ENCODE peak calls at places on chromosomes 3 and 15, in eight cellular contexts. One of them, this sample, is unnamed.

GRCh38 chr3:195260286-195260905 is 10.6 kb downstream of the XXYLT1 start:
- DNase-seq in AG08395: peak
- DNase-seq in NCI-H510A treated with DMSO at 0.1 percent for 48 hours: peak
- DNase-seq in OCI-LY7: no peak
- DNase-seq in iris pigment epithelial cell: peak
- DNase-seq in omental fat pad: no peak
- DNase-seq in fibroblast of mammary gland: peak
- DNase-seq in left kidney: peak
- DNase-seq in this sample: no peak

GRCh38 chr3:128549283-128550112 is 56.5 kb upstream of the GATA2 start:
- DNase-seq in AG08395: peak
- DNase-seq in NCI-H510A treated with DMSO at 0.1 percent for 48 hours: no peak
- DNase-seq in OCI-LY7: no peak
- DNase-seq in iris pigment epithelial cell: peak
- DNase-seq in omental fat pad: peak
- DNase-seq in fibroblast of mammary gland: peak
- DNase-seq in left kidney: peak
- DNase-seq in this sample: peak

GRCh38 chr15:41794081-41794480 is 19.8 kb downstream of the MAPKBP1 start:
- DNase-seq in AG08395: peak
- DNase-seq in NCI-H510A treated with DMSO at 0.1 percent for 48 hours: no peak
- DNase-seq in OCI-LY7: no peak
- DNase-seq in iris pigment epithelial cell: peak
- DNase-seq in omental fat pad: no peak
- DNase-seq in fibroblast of mammary gland: peak
- DNase-seq in left kidney: no peak
- DNase-seq in this sample: no peak

GRCh38 chr15:62941719-62942118 is 100.8 kb upstream of the TPM1 start:
- DNase-seq in AG08395: no peak
- DNase-seq in NCI-H510A treated with DMSO at 0.1 percent for 48 hours: no peak
- DNase-seq in OCI-LY7: no peak
- DNase-seq in iris pigment epithelial cell: peak
- DNase-seq in omental fat pad: no peak
- DNase-seq in fibroblast of mammary gland: peak
- DNase-seq in left kidney: no peak
- DNase-seq in this sample: peak

GRCh38 chr3:167148121-167148520 is 232.0 kb downstream of the ZBBX start:
- DNase-seq in AG08395: no peak
- DNase-seq in NCI-H510A treated with DMSO at 0.1 percent for 48 hours: no peak
- DNase-seq in OCI-LY7: no peak
- DNase-seq in iris pigment epithelial cell: no peak
- DNase-seq in omental fat pad: no peak
- DNase-seq in fibroblast of mammary gland: peak
- DNase-seq in left kidney: no peak
- DNase-seq in this sample: no peak

GRCh38 chr3:180980612-180981011 is 8.9 kb downstream of the DNAJC19 start:
- DNase-seq in AG08395: no peak
- DNase-seq in NCI-H510A treated with DMSO at 0.1 percent for 48 hours: no peak
- DNase-seq in OCI-LY7: no peak
- DNase-seq in iris pigment epithelial cell: peak
- DNase-seq in omental fat pad: no peak
- DNase-seq in fibroblast of mammary gland: peak
- DNase-seq in left kidney: no peak
- DNase-seq in this sample: no peak

GRCh38 chr3:133943639-133944131 is 48.0 kb upstream of the RAB6B start:
- DNase-seq in AG08395: peak
- DNase-seq in NCI-H510A treated with DMSO at 0.1 percent for 48 hours: no peak
- DNase-seq in OCI-LY7: no peak
- DNase-seq in iris pigment epithelial cell: peak
- DNase-seq in omental fat pad: no peak
- DNase-seq in fibroblast of mammary gland: peak
- DNase-seq in left kidney: no peak
- DNase-seq in this sample: no peak

GRCh38 chr3:36796896-36797295 is 32.5 kb upstream of the DCLK3 start:
- DNase-seq in AG08395: peak
- DNase-seq in NCI-H510A treated with DMSO at 0.1 percent for 48 hours: no peak
- DNase-seq in OCI-LY7: no peak
- DNase-seq in iris pigment epithelial cell: peak
- DNase-seq in omental fat pad: no peak
- DNase-seq in fibroblast of mammary gland: peak
- DNase-seq in left kidney: no peak
- DNase-seq in this sample: no peak

GRCh38 chr3:4977001-4977888 is 2.0 kb upstream of the BHLHE40 start:
- DNase-seq in AG08395: peak
- DNase-seq in NCI-H510A treated with DMSO at 0.1 percent for 48 hours: no peak
- DNase-seq in OCI-LY7: no peak
- DNase-seq in iris pigment epithelial cell: peak
- DNase-seq in omental fat pad: no peak
- DNase-seq in fibroblast of mammary gland: peak
- DNase-seq in left kidney: peak
- DNase-seq in this sample: peak

GRCh38 chr3:180433172-180433571 is 168.8 kb upstream of the TTC14 start:
- DNase-seq in AG08395: no peak
- DNase-seq in NCI-H510A treated with DMSO at 0.1 percent for 48 hours: no peak
- DNase-seq in OCI-LY7: no peak
- DNase-seq in iris pigment epithelial cell: peak
- DNase-seq in omental fat pad: no peak
- DNase-seq in fibroblast of mammary gland: peak
- DNase-seq in left kidney: no peak
- DNase-seq in this sample: no peak

This sample was measured in ascending aorta.